ENCODE peak calls at places on chromosomes 5 and 9, in six cellular contexts. B, L, N, S, O and P are unnamed samples.

GRCh38 chr5:108061941-108062340 is 320.0 kb downstream of the FBXL17 start:
- DNase-seq in B (peak), L (no peak), N (no peak), S (no peak), O (no peak), P (no peak)

GRCh38 chr5:17224858-17225436 is 7.5 kb downstream of the BASP1 start:
- DNase-seq in B (peak), L (no peak), N (no peak), S (no peak), O (no peak), P (no peak)

GRCh38 chr9:16633794-16634193 is 236.7 kb downstream of the BNC2 start:
- DNase-seq in B (no peak), L (no peak), N (no peak), S (no peak), O (no peak), P (no peak)

GRCh38 chr5:62143268-62144229 is 162.5 kb upstream of the KIF2A start:
- DNase-seq in B (peak), L (no peak), N (no peak), S (no peak), O (no peak), P (peak)

GRCh38 chr5:142699105-142699720 is 13.3 kb upstream of the FGF1 start:
- DNase-seq in B (peak), L (peak), N (peak), S (peak), O (peak), P (peak)

GRCh38 chr5:1524799-1525623 is 1.3 kb upstream of the LPCAT1 start:
- DNase-seq in B (no peak), L (no peak), N (peak), S (no peak), O (peak), P (no peak)

GRCh38 chr5:123091988-123092583 is 3.0 kb downstream of the PRDM6 start:
- DNase-seq in B (no peak), L (no peak), N (no peak), S (no peak), O (no peak), P (no peak)

GRCh38 chr5:34552686-34553085 is 103.4 kb upstream of the RAI14 start:
- DNase-seq in B (no peak), L (no peak), N (no peak), S (no peak), O (no peak), P (no peak)

GRCh38 chr5:33257807-33258491 is 182.8 kb upstream of the TARS1 start:
- DNase-seq in B (peak), L (no peak), N (no peak), S (no peak), O (no peak), P (no peak)